ENCODE peak calls at places on chromosome 16, in ten cellular contexts. W, K, E, Y, O, G, D, M, L and V are unnamed samples.

GRCh38 chr16:11297492-11298142 is 16.5 kb upstream of the PRM1 start:
- DNase-seq in W (no peak), K (peak; percentile 49), E (peak; percentile 70), Y (peak; percentile 27), O (peak; percentile 68), G (peak; percentile 95), D (no peak), M (peak; percentile 83), L (peak; percentile 82), V (peak; percentile 60)

GRCh38 chr16:56506941-56507340 is 12.9 kb downstream of the BBS2 start:
- DNase-seq in W (no peak), K (no peak), E (no peak), Y (no peak), O (peak; percentile 56), G (no peak), D (no peak), M (no peak), L (peak; percentile 54), V (no peak)

GRCh38 chr16:23466162-23466885 is 13.3 kb upstream of the COG7 start:
- DNase-seq in W (no peak), K (peak; percentile 34), E (no peak), Y (no peak), O (peak; percentile 41), G (no peak), D (no peak), M (no peak), L (peak; percentile 95), V (no peak)

GRCh38 chr16:87728026-87728425 is 37.8 kb downstream of the KLHDC4 start:
- DNase-seq in W (no peak), K (no peak), E (no peak), Y (no peak), O (no peak), G (no peak), D (no peak), M (no peak), L (peak; percentile 17), V (no peak)

GRCh38 chr16:57997528-57998265 is 2.8 kb downstream of the ZNF319 start:
- DNase-seq in W (no peak), K (no peak), E (no peak), Y (no peak), O (no peak), G (no peak), D (no peak), M (no peak), L (no peak), V (no peak)

GRCh38 chr16:58462997-58463891 is 36.7 kb upstream of the NDRG4 start:
- DNase-seq in W (no peak), K (peak; percentile 57), E (peak; percentile 56), Y (no peak), O (no peak), G (no peak), D (no peak), M (peak; percentile 72), L (no peak), V (no peak)

GRCh38 chr16:67936876-67937605 is 391 bp upstream of the PSMB10 start:
- DNase-seq in W (no peak), K (no peak), E (no peak), Y (peak; percentile 56), O (no peak), G (peak; percentile 95), D (no peak), M (no peak), L (no peak), V (no peak)

GRCh38 chr16:5756969-5757368 is 659.4 kb upstream of the EEF2KMT start:
- DNase-seq in W (no peak), K (no peak), E (peak; percentile 49), Y (no peak), O (no peak), G (no peak), D (no peak), M (peak; percentile 14), L (no peak), V (no peak)

GRCh38 chr16:85332175-85332574 is 219.9 kb upstream of the CIBAR2 start:
- DNase-seq in W (no peak), K (no peak), E (peak; percentile 88), Y (no peak), O (no peak), G (no peak), D (no peak), M (peak; percentile 43), L (no peak), V (no peak)

GRCh38 chr16:10618710-10619209 is 38.4 kb upstream of the EMP2 start:
- DNase-seq in W (no peak), K (no peak), E (peak; percentile 30), Y (no peak), O (no peak), G (no peak), D (no peak), M (no peak), L (no peak), V (no peak)

GRCh38 chr16:49969356-49970030 is 55.5 kb upstream of the CNEP1R1 start:
- DNase-seq in W (peak; percentile 59), K (peak; percentile 29), E (peak; percentile 21), Y (no peak), O (no peak), G (no peak), D (no peak), M (peak; percentile 75), L (peak; percentile 16), V (no peak)

GRCh38 chr16:72612271-72612670 is 435.7 kb downstream of the ZFHX3 start:
- DNase-seq in W (no peak), K (no peak), E (no peak), Y (no peak), O (peak; percentile 51), G (no peak), D (no peak), M (peak; percentile 20), L (peak; percentile 65), V (no peak)

GRCh38 chr16:11613381-11614303 is 26.9 kb upstream of the LITAF start:
- DNase-seq in W (no peak), K (peak; percentile 68), E (no peak), Y (no peak), O (no peak), G (peak; percentile 93), D (no peak), M (no peak), L (no peak), V (peak; percentile 72)

GRCh38 chr16:4935231-4935855 is 1.6 kb downstream of the PPL start:
- DNase-seq in W (peak; percentile 94), K (peak; percentile 89), E (no peak), Y (no peak), O (peak; percentile 98), G (no peak), D (no peak), M (no peak), L (peak; percentile 93), V (peak; percentile 99)

GRCh38 chr16:81238296-81239011 is at the start of gene BCO1:
- DNase-seq in W (no peak), K (no peak), E (peak; percentile 73), Y (no peak), O (peak; percentile 47), G (peak; percentile 62), D (peak; percentile 6), M (peak; percentile 82), L (peak; percentile 68), V (no peak)

GRCh38 chr16:57305159-57305811 is 20.8 kb upstream of the PLLP start:
- DNase-seq in W (peak; percentile 88), K (peak; percentile 68), E (no peak), Y (no peak), O (no peak), G (no peak), D (no peak), M (no peak), L (no peak), V (peak; percentile 82)

GRCh38 chr16:82049484-82049883 is 14.4 kb downstream of the HSD17B2 start:
- DNase-seq in W (no peak), K (no peak), E (no peak), Y (no peak), O (no peak), G (no peak), D (no peak), M (no peak), L (no peak), V (no peak)

GRCh38 chr16:4184038-4184702 is 57.7 kb downstream of the SRL start:
- DNase-seq in W (no peak), K (no peak), E (no peak), Y (no peak), O (no peak), G (no peak), D (no peak), M (no peak), L (no peak), V (no peak)

GRCh38 chr16:14632693-14633569 is at the start of gene BFAR:
- DNase-seq in W (peak; percentile 100), K (peak; percentile 100), E (peak; percentile 98), Y (peak; percentile 98), O (peak; percentile 96), G (peak; percentile 99), D (peak; percentile 97), M (peak; percentile 99), L (peak; percentile 99), V (peak; percentile 100)

GRCh38 chr16:2919511-2920255 is 8.0 kb downstream of the FLYWCH1 start:
- DNase-seq in W (no peak), K (no peak), E (peak; percentile 74), Y (peak; percentile 60), O (peak; percentile 71), G (peak; percentile 75), D (peak; percentile 64), M (peak; percentile 86), L (peak; percentile 81), V (peak; percentile 91)

GRCh38 chr16:85334718-85335583 is 222.7 kb upstream of the CIBAR2 start:
- DNase-seq in W (no peak), K (peak; percentile 43), E (peak; percentile 86), Y (no peak), O (no peak), G (peak; percentile 56), D (no peak), M (peak; percentile 90), L (no peak), V (no peak)

GRCh38 chr16:55732496-55732895 is 76.7 kb downstream of the SLC6A2 start:
- DNase-seq in W (no peak), K (no peak), E (no peak), Y (no peak), O (no peak), G (no peak), D (no peak), M (no peak), L (no peak), V (no peak)

GRCh38 chr16:1424028-1424427 is 3.5 kb upstream of the UQCC4 start:
- DNase-seq in W (no peak), K (no peak), E (no peak), Y (no peak), O (no peak), G (no peak), D (no peak), M (peak; percentile 61), L (no peak), V (no peak)